ENCODE peak calls at places on chromosomes 13 and 19, in six cellular contexts. D is PC-3; M is effector memory CD4-positive, alpha-beta T cell; K is psoas muscle; E is right atrium auricular region; O is SK-N-SH. V is an unnamed sample.

GRCh38 chr13:30577381-30577780 is 40.3 kb upstream of the USPL1 start:
- DNase-seq in M (peak; percentile 50), E (no peak), K (no peak), D (peak; percentile 90), O (no peak), V (peak; percentile 45)

GRCh38 chr13:23980160-23980551 is 82.9 kb upstream of the C1QTNF9B start:
- DNase-seq in O (peak; percentile 89), M (peak; percentile 87), D (peak; percentile 63), E (peak; percentile 91), K (peak; percentile 89), V (peak; percentile 90)

GRCh38 chr13:70162141-70162540 is 53.9 kb upstream of the KLHL1 start:
- DNase-seq in K (no peak), D (no peak), E (no peak), O (no peak), M (no peak), V (no peak)

GRCh38 chr19:18738961-18739690 is 52.0 kb downstream of the COMP start:
- DNase-seq in M (no peak), K (no peak), O (no peak), E (no peak), D (no peak), V (no peak)

GRCh38 chr19:55391702-55392615 is 6.2 kb downstream of the RPL28 start:
- DNase-seq in D (peak; percentile 46), M (no peak), O (peak; percentile 25), E (no peak), K (no peak), V (no peak)

GRCh38 chr13:110812111-110812868 is 98.8 kb downstream of the ING1 start:
- DNase-seq in K (no peak), E (peak; percentile 51), O (no peak), M (no peak), D (no peak), V (no peak)

GRCh38 chr19:11984986-11985385 is 20.1 kb downstream of the ZNF763 start:
- DNase-seq in K (no peak), M (no peak), E (no peak), D (no peak), O (peak; percentile 27), V (no peak)

GRCh38 chr19:50002386-50002960 is 22.7 kb downstream of the VRK3 start:
- DNase-seq in D (no peak), K (no peak), O (no peak), M (no peak), E (no peak), V (no peak)

GRCh38 chr19:32219392-32219791 is 126.0 kb upstream of the ZNF507 start:
- DNase-seq in E (no peak), O (no peak), M (no peak), K (no peak), D (no peak), V (no peak)

GRCh38 chr13:37667631-37668161 is 69.1 kb upstream of the POSTN start:
- DNase-seq in M (no peak), O (no peak), E (no peak), K (no peak), D (no peak), V (no peak)

DNA sequence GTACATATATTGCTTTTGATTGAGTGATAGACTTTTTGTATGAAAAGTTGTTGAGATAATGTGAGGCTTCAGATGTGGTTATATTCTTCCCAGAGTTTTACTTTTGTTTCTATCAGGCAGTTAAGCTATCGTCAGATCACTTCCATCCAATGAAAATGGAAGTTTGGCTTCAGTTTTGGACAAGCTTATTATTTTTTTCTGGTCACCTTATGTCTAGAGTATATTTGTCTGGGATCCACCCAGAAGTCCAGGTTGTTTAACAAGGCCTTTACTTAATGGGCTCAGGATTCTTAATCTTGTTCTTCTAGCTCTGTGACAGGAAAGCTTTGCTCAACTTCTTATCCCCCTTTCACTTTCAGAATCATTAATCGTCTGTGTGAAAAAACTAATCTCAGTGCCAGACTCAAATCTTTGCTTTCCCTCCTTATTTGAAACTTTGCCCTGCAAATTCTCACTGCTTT is 150.9 kb downstream of the PDS5B start:
- DNase-seq in E (no peak), M (no peak), K (no peak), O (no peak), D (no peak), V (no peak)
- H3K4me3 ChIP-seq in E (peak overlapping the region; percentile 32), M (peak overlapping the region; percentile 41), K (peak overlapping the region; percentile 46), O (no peak overlapping the region), D (no peak overlapping the region), V (peak overlapping the region; percentile 14)

GRCh38 chr19:2978467-2978767 is 1.1 kb downstream of the TLE6 start:
- DNase-seq in E (no peak), O (no peak), D (no peak), M (no peak), K (no peak), V (no peak)
- H3K27ac ChIP-seq in E (no peak overlapping the region), O (no peak overlapping the region), D (no peak overlapping the region), M (no peak overlapping the region), K (no peak overlapping the region), V (no peak overlapping the region)

DNA sequence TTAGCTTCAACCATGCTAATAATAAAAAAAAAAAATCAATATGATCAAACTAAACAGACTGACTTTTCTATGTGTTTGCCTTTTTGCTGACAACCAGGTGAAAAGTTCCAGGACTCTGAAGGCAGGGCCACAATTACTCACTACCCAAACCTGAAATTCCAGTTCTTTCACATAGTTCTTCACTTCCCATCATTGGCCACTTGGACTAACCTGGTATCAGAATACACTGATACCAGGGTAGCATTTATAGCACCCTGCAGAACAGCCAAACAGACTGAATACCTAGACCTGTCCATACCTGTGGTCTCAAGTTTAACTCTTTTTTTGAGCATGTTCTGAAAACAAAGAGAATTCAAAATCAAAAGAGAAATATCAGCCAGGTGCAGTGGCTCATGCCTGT is 25.1 kb downstream of the ELF1 start:
- DNase-seq in K (no peak), O (no peak), M (no peak), E (no peak), D (peak; percentile 91), V (no peak)
- H3K4me1 ChIP-seq in K (peaks cover 6% of the 10 kb centered on the region), O (no peaks in the 10 kb centered on the region), M (peaks cover 41% of the 10 kb centered on the region), E (no peaks in the 10 kb centered on the region), D (peaks cover 33% of the 10 kb centered on the region), V (peaks cover 5% of the 10 kb centered on the region)

GRCh38 chr19:1503925-1504430 is 8.8 kb downstream of the ADAMTSL5 start:
- DNase-seq in O (no peak), M (no peak), K (no peak), E (no peak), D (no peak), V (no peak)

GRCh38 chr19:1501200-1501595 is 10.2 kb downstream of the REEP6 start:
- DNase-seq in E (no peak), O (no peak), D (no peak), K (no peak), M (no peak), V (no peak)

GRCh38 chr19:1502433-1503088 is 10.3 kb downstream of the ADAMTSL5 start:
- DNase-seq in O (no peak), K (no peak), M (no peak), D (no peak), E (no peak), V (no peak)

GRCh38 chr19:1505012-1505411 is 7.8 kb downstream of the ADAMTSL5 start:
- DNase-seq in K (no peak), O (no peak), E (no peak), M (no peak), D (no peak), V (no peak)

GRCh38 chr19:1503089-1503924 is 9.5 kb downstream of the ADAMTSL5 start:
- DNase-seq in O (peak; percentile 82), K (peak; percentile 81), M (no peak), E (no peak), D (peak; percentile 21), V (no peak)
- H3K4me3 ChIP-seq in O (no peak overlapping the region), K (peak overlapping the region; percentile 51), M (peak overlapping the region; percentile 9), E (peak overlapping the region; percentile 22), D (no peak overlapping the region), V (no peak overlapping the region)

GRCh38 chr13:105506463-105506862 is 1029.0 kb downstream of the EFNB2 start:
- DNase-seq in M (no peak), E (no peak), D (no peak), K (no peak), O (no peak), V (no peak)
- H3K27ac ChIP-seq in M (no peak overlapping the region), E (no peak overlapping the region), D (no peak overlapping the region), K (no peak overlapping the region), O (no peak overlapping the region), V (no peak overlapping the region)

GRCh38 chr19:47520343-47520806 is 5.5 kb upstream of the NAPA start:
- DNase-seq in M (no peak), K (no peak), O (no peak), D (peak; percentile 14), E (no peak), V (no peak)

GRCh38 chr19:47514869-47515588 is at the start of gene NAPA:
- DNase-seq in O (peak; percentile 99), E (peak; percentile 100), K (peak; percentile 100), D (peak; percentile 98), M (peak; percentile 100), V (peak; percentile 100)

GRCh38 chr19:47518854-47519253 is 4.0 kb upstream of the NAPA start:
- DNase-seq in M (no peak), K (no peak), E (no peak), O (no peak), D (no peak), V (no peak)

GRCh38 chr19:47520839-47521238 is 6.0 kb upstream of the NAPA start:
- DNase-seq in E (no peak), O (no peak), K (peak; percentile 23), D (no peak), M (no peak), V (no peak)

DNA sequence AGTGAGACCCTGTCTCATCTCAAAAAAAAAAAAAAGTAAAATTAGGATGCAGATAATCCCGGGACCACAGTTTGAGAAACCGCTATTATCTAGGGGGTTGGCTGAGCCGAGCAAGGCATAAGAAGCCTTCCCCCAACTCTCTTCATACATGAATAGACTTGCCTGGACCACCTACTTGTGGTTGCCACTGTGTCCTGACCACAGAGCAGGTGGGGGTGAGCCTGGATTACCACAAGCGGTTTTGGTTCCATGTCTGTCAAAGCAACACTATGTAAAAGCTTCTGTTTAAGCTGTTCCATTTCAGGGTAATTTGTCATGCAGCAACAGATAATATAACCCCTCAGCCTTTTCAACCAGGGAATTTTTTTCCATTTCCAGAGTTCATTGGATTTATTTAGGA is 3.3 kb upstream of the NAPA start:
- DNase-seq in O (no peak), D (no peak), K (peak; percentile 26), E (no peak), M (peak; percentile 28), V (no peak)
- H3K4me1 ChIP-seq in O (peaks cover 13% of the 10 kb centered on the region), D (peaks cover 10% of the 10 kb centered on the region), K (peaks cover 10% of the 10 kb centered on the region), E (no peaks in the 10 kb centered on the region), M (peaks cover 21% of the 10 kb centered on the region), V (peaks cover 26% of the 10 kb centered on the region)

V was measured in left lung.